ENCODE peak calls at places on chromosome 4, in six cellular contexts. N is MM.1S; A is cardiac muscle cell; R is CD4-positive, alpha-beta T cell; D is RWPE2; U is SK-N-SH. W is an unnamed sample. For H3K9me3, the result is how much of the 10 kb centered on the place peaks cover.

GRCh38 chr4:127410201-127410600 is 222.6 kb upstream of the INTU start:
- DNase-seq in D (no peak), N (no peak), U (no peak), R (no peak), A (no peak), W (peak)

GRCh38 chr4:177005801-177006230 is 213.1 kb upstream of the VEGFC start:
- DNase-seq in U (no peak), R (no peak), A (peak), N (no peak), D (peak), W (no peak)

GRCh38 chr4:176845636-176846035 is 52.9 kb upstream of the VEGFC start:
- DNase-seq in D (no peak), A (no peak), R (no peak), N (no peak), U (no peak), W (no peak)

GRCh38 chr4:154877110-154877760 is 96.2 kb downstream of the RBM46 start:
- DNase-seq in N (no peak), A (peak), U (no peak), R (no peak), D (no peak), W (no peak)

GRCh38 chr4:55038176-55038890 is 87.1 kb downstream of the KDR start:
- DNase-seq in D (no peak), A (peak), U (no peak), N (no peak), R (no peak), W (no peak)

GRCh38 chr4:36385951-36386561 is 104.6 kb downstream of the DTHD1 start:
- DNase-seq in R (peak), N (peak), A (no peak), U (no peak), D (no peak), W (no peak)

GRCh38 chr4:84673475-84674230 is 90.7 kb downstream of the CDS1 start:
- DNase-seq in A (peak), U (no peak), R (no peak), N (no peak), D (no peak), W (no peak)

GRCh38 chr4:166377578-166377977 is 504.5 kb downstream of the TLL1 start:
- DNase-seq in N (no peak), D (no peak), A (no peak), U (no peak), R (no peak), W (no peak)

GRCh38 chr4:113049421-113050355 is at the start of gene ANK2:
- DNase-seq in D (no peak), U (peak), A (no peak), N (no peak), R (no peak), W (no peak)

DNA sequence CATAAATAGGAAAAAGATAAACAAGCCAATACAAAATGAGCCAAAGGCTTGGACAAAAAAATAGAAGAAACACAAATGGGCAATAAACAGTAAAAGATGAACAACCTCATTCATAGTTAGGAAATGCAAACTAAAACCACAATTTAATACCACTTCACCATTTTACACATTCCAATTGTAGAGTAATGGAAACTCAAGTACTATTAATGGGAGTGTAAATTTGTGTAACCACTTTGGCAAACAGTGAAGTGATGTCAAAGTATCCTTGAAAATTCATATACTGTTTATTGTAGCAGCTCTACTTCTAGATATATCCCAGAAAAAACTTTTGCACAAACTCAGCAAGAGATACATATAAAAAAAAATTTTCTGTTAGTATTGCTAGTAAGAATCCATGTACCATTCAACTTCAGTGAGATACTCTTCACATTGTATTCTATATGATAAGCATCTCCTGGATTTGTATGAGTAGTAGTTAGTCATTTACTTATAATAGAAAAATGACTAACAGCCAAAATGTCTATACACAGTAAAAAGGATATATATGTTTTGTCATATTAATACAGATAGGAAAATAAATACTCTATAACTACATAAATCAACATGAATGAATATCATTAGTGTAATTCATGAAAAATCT is 229.8 kb downstream of the DKK2 start:
- DNase-seq in N (no peak), R (no peak), U (no peak), D (no peak), A (no peak), W (no peak)
- H3K9me3 ChIP-seq in N (under half), R (under half), U (under half), D (under half), A (under half), W (under half)

DNA sequence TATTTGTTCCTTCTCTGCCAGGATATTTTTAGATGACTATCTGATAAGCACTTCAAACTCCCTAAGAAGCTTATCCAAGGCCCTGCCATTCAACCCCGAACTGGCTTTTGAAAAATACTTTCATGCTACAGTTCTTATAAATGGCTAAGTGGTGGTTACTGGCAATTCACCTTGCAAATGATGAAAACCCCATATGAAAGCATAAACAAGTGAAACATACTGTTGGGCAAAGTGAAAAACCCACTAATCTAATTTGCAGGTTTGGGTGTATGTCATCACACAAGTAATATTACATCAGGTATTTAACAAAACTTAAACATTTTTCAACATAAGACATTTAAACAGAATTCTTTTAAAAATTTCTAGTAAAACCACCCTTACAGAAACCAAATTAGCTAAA is 31.1 kb downstream of the TAPT1 start:
- DNase-seq in N (no peak), U (no peak), D (no peak), A (no peak), R (no peak), W (no peak)
- H3K9me3 ChIP-seq in N (under half), U (under half), D (under half), A (under half), R (under half), W (under half)

GRCh38 chr4:14313757-14314156 is 686.2 kb upstream of the BOD1L1 start:
- DNase-seq in D (no peak), U (no peak), N (no peak), R (no peak), A (no peak), W (no peak)

GRCh38 chr4:14315129-14315528 is 687.2 kb upstream of the CPEB2 start:
- DNase-seq in R (no peak), N (peak), D (no peak), U (no peak), A (no peak), W (no peak)

GRCh38 chr4:14308229-14308651 is 680.7 kb upstream of the BOD1L1 start:
- DNase-seq in R (no peak), U (no peak), D (no peak), N (no peak), A (no peak), W (no peak)

DNA sequence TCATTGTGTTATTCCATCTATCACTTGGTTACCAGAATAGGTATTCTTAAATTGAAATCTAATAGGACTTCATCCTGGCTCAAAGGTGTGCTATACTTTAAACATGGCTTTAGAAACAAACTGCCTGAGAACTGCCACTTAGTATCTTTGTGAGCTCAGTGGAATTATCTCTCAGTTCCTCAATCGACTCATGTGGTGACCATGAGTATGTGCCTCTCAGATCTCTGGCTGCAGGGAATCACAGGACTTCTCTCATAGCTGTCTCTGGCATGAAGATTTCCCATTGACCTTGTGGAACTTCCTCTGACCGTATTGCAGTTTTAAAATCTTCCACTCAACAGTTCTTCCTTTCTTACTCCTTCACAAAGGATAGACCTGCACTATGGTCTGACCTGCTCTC is 681.9 kb upstream of the BOD1L1 start:
- DNase-seq in D (no peak), U (no peak), A (no peak), N (no peak), R (no peak), W (no peak)
- H3K9me3 ChIP-seq in D (under half), U (under half), A (under half), N (under half), R (under half), W (under half)

DNA sequence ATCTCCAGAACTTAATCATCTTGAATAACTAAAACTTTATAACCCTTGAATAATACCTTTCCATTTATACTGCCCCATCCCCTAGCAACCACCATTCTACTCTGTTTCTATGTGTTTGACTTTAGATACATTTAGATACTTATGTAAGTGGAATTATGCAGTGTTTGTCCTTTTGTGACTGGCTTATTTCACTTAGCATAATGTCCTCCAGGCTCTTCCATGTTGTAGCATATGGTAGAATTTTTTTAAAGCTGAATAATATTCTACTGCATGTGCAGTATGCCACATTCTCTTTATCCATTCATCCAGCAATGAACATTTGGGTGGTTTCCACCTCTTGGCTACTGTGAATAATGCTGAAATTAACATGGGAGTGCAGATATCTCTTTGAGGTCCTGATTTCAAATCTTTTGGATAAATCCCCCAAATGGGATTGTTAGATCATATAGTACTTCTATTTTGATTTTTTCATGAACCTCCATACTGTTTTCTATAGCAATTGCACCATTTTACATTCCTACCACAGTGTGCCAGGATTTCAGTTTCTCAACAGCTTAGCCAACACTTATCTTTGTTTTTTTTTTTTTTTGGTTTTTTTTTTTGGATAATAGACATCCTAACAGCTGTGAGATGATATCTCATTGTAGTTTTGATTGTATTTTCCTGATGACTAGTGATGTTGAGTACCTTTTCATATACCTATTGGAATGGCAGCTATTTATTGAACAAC is 105.8 kb upstream of the LNX1 start:
- DNase-seq in U (no peak), A (peak), R (no peak), D (no peak), N (no peak), W (no peak)
- H3K9me3 ChIP-seq in U (under half), A (under half), R (under half), D (under half), N (under half), W (under half)

GRCh38 chr4:140256335-140256734 is 102.4 kb upstream of the MAML3 start:
- DNase-seq in D (peak), A (no peak), R (no peak), N (peak), U (no peak), W (no peak)
- H3K9me3 ChIP-seq in D (under half), A (under half), R (under half), N (under half), U (under half), W (under half)

GRCh38 chr4:71107732-71108131 is 114.3 kb downstream of the DCK start:
- DNase-seq in N (no peak), R (no peak), U (no peak), A (no peak), D (no peak), W (no peak)
- H3K9me3 ChIP-seq in N (under half), R (under half), U (under half), A (under half), D (under half), W (under half)

GRCh38 chr4:19128176-19128575 is 1106.6 kb upstream of the LCORL start:
- DNase-seq in A (no peak), R (no peak), D (no peak), N (no peak), U (no peak), W (no peak)

GRCh38 chr4:19130836-19131235 is 1109.3 kb upstream of the LCORL start:
- DNase-seq in D (no peak), U (no peak), N (no peak), R (no peak), A (peak), W (no peak)

GRCh38 chr4:19134685-19135084 is 1113.1 kb upstream of the LCORL start:
- DNase-seq in D (no peak), A (no peak), U (no peak), R (no peak), N (no peak), W (no peak)

GRCh38 chr4:19135886-19136633 is 1114.5 kb upstream of the LCORL start:
- DNase-seq in D (no peak), R (no peak), U (no peak), A (no peak), N (peak), W (no peak)

DNA sequence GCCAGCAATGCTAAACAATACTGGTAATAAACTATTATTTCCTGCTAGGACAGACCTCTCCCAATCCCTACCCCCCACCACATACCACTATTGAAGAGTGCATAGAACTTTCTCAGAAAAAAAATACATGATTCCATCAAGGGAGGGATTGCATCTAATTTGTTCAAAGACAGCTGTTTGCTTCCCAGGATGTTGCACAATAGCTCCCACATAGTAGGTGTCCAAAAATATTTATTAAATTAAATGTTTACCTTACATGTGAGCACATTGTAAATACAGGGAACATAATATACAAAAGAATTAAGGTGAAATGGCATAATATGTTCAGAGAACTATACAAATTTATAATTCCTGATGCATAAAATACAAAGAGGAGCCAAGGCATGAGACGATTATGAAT is 1111.8 kb upstream of the LCORL start:
- DNase-seq in R (no peak), D (no peak), N (no peak), U (no peak), A (no peak), W (no peak)
- H3K9me3 ChIP-seq in R (under half), D (under half), N (under half), U (under half), A (under half), W (under half)

GRCh38 chr4:79121223-79121622 is 182.0 kb upstream of the PAQR3 start:
- DNase-seq in N (no peak), U (no peak), A (no peak), R (no peak), D (no peak), W (no peak)

GRCh38 chr4:79121875-79122358 is 182.7 kb upstream of the PAQR3 start:
- DNase-seq in R (no peak), N (no peak), D (peak), U (no peak), A (no peak), W (no peak)
- H3K9me3 ChIP-seq in R (under half), N (under half), D (under half), U (under half), A (under half), W (under half)